ENCODE peak calls at places on chromosomes 3 and 15, in eight cellular contexts. T is transverse colon, F is ovary, B is esophagus muscularis mucosa, A is A549, H is sigmoid colon, V is stomach, J is SK-N-SH. M is an unnamed sample.
A peak's percentile ranks its signal among the peaks of the same experiment; 100 is the strongest.

GRCh38 chr3:149941186-149941585 is 29.5 kb downstream of the PFN2 start:
- DNase-seq in H (no peak), A (no peak), T (no peak), V (no peak), F (no peak), B (no peak), J (no peak), M (no peak)

GRCh38 chr3:46935168-46935858 is 41.2 kb downstream of the CCDC12 start:
- DNase-seq in B (no peak), A (peak; percentile 83), J (peak; percentile 64), T (peak; percentile 58), V (peak; percentile 78), H (peak; percentile 95), F (peak; percentile 80), M (no peak)

GRCh38 chr3:56702487-56703315 is 19.6 kb upstream of the TASOR start:
- DNase-seq in V (peak; percentile 45), F (no peak), A (peak; percentile 64), J (peak; percentile 57), B (no peak), T (peak; percentile 37), H (no peak), M (peak; percentile 84)

GRCh38 chr3:99562138-99562537 is 76.3 kb upstream of the COL8A1 start:
- DNase-seq in J (no peak), F (no peak), V (no peak), A (no peak), B (no peak), T (no peak), H (no peak), M (no peak)

GRCh38 chr15:74389115-74390048 is 21.9 kb upstream of the CYP11A1 start:
- DNase-seq in B (no peak), F (no peak), A (no peak), V (no peak), H (no peak), T (no peak), J (peak; percentile 62), M (no peak)

GRCh38 chr15:47003568-47003967 is 713.7 kb upstream of the SEMA6D start:
- DNase-seq in A (no peak), H (no peak), V (no peak), F (no peak), T (no peak), J (peak; percentile 15), B (no peak), M (no peak)

GRCh38 chr3:66450389-66451022 is 50.3 kb downstream of the LRIG1 start:
- DNase-seq in J (no peak), B (no peak), V (peak; percentile 76), H (peak; percentile 90), F (peak; percentile 79), A (no peak), T (peak; percentile 57), M (peak; percentile 37)

GRCh38 chr3:139811331-139811730 is 123.7 kb upstream of the CLSTN2 start:
- DNase-seq in B (no peak), J (no peak), T (no peak), F (no peak), H (no peak), V (no peak), A (no peak), M (no peak)

GRCh38 chr15:59997070-59997701 is 6.9 kb upstream of the FOXB1 start:
- DNase-seq in J (peak; percentile 30), A (no peak), B (no peak), T (no peak), V (no peak), H (no peak), F (no peak), M (no peak)

GRCh38 chr3:98770261-98771039 is 7.3 kb downstream of the ST3GAL6 start:
- DNase-seq in T (peak; percentile 53), F (no peak), B (no peak), H (no peak), J (no peak), V (peak; percentile 69), A (no peak), M (no peak)

GRCh38 chr3:122004123-122004522 is 17.9 kb downstream of the ILDR1 start:
- DNase-seq in B (peak; percentile 74), T (no peak), H (no peak), J (no peak), F (no peak), V (no peak), A (no peak), M (no peak)

GRCh38 chr3:80696280-80696679 is 928.5 kb upstream of the ROBO1 start:
- DNase-seq in F (no peak), J (no peak), H (no peak), B (no peak), V (peak; percentile 60), T (no peak), A (peak; percentile 25), M (no peak)

GRCh38 chr15:42270996-42271395 is 2.0 kb upstream of the GANC start:
- DNase-seq in J (no peak), B (no peak), T (no peak), H (no peak), V (no peak), F (no peak), A (no peak), M (no peak)

GRCh38 chr15:69475769-69476358 is 23.2 kb downstream of the RPLP1 start:
- DNase-seq in T (peak; percentile 84), F (peak; percentile 72), H (peak; percentile 85), B (no peak), V (peak; percentile 87), J (peak; percentile 85), A (peak; percentile 83), M (peak; percentile 92)

GRCh38 chr15:92095691-92096090 is 242.2 kb downstream of the SLCO3A1 start:
- DNase-seq in T (no peak), F (no peak), B (no peak), H (no peak), V (no peak), A (no peak), J (no peak), M (no peak)

GRCh38 chr3:32106132-32106928 is at the start of gene GPD1L:
- DNase-seq in H (peak; percentile 96), J (peak; percentile 98), B (peak; percentile 96), T (peak; percentile 96), F (peak; percentile 96), A (peak; percentile 95), V (peak; percentile 96), M (peak; percentile 85)

GRCh38 chr15:89441295-89441762 is 55.1 kb downstream of the RHCG start:
- DNase-seq in V (no peak), B (no peak), H (no peak), F (no peak), T (peak; percentile 47), A (no peak), J (peak; percentile 59), M (no peak)

DNA sequence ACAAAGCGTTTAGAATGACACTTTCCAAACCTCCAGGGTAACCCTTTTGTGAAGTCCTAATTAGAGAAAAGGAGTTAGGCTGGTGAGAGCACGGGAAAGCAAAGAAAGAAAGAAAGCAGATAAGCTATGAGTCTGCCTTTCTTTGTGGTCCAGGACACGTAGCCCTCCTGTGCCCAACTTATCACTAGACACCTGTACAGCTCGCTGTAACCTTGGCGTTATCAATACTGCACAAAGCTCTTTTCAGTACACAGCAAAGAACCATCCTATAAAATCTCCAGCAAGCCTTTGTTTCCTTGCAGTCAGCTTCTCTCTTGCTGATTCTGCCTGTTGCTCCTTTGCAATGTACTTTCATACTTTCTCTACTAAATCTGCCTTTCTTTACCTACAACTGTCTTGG is 6.8 kb upstream of the TAMM41 start:
- DNase-seq in H (no peak), J (no peak), V (no peak), A (no peak), F (no peak), T (no peak), B (no peak), M (no peak)
- TF ChIP-seq EP300 in H (no peak), J (no peak), V (no peak), A (no peak), F (no peak), T (no peak), B (no peak), M (no peak)

DNA sequence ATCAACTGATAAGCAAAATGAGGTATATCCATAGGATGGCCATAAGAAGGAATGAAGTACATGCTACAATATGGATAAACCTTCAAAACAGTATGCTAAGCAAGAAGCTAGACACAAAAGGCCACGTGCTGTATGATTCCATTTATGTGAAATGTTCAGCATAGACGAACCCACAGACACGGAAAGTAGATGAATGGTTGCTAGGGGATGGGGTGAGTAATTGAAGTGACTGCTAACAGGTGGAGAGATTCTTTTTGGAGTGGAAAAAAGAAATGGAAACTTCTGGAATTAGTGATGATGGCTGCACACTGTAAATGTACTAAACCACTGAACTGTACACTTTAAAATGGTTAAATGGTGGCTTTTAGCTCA is 630 bp upstream of the EFCAB12 start:
- DNase-seq in J (no peak), F (no peak), B (no peak), H (no peak), T (no peak), V (no peak), A (no peak), M (no peak)
- TF ChIP-seq EP300 in J (no peak), F (no peak), B (no peak), H (no peak), T (no peak), V (no peak), A (no peak), M (no peak)

DNA sequence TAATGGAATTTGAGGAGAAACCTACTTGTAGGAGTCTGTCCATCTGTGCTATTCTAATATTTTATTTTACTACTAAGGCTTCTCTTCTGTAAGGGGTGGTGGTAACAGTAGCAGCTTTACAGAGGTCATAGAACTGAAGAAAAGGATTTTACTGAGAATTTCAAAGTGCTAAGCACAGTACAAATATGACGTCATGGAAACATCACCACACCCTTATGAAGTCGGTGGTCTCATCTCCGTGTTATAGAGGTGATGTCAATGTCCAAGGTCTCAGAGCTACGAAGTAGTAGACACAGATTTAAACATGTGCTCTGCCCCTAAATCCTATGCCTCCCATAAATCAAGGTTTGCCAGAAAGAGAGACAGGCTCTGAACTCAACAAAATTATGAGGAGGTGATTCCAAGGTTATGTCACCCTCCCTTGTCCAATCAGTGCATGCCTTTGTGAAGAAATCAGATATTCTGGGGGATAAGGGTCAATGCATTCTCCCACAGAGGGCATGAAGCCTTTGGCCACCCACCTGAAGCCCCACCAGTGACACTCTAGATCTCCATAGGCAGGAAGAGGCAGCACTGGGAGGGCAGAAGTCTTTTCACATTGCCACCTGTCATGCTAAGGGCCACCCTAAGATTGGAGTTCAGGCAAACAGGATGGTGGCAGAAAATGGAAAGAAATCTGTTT is 22.9 kb downstream of the MECOM start:
- DNase-seq in J (no peak), F (no peak), B (no peak), T (no peak), H (no peak), A (no peak), V (no peak), M (no peak)
- TF ChIP-seq EP300 in J (no peak), F (no peak), B (no peak), T (no peak), H (no peak), A (no peak), V (no peak), M (no peak)

DNA sequence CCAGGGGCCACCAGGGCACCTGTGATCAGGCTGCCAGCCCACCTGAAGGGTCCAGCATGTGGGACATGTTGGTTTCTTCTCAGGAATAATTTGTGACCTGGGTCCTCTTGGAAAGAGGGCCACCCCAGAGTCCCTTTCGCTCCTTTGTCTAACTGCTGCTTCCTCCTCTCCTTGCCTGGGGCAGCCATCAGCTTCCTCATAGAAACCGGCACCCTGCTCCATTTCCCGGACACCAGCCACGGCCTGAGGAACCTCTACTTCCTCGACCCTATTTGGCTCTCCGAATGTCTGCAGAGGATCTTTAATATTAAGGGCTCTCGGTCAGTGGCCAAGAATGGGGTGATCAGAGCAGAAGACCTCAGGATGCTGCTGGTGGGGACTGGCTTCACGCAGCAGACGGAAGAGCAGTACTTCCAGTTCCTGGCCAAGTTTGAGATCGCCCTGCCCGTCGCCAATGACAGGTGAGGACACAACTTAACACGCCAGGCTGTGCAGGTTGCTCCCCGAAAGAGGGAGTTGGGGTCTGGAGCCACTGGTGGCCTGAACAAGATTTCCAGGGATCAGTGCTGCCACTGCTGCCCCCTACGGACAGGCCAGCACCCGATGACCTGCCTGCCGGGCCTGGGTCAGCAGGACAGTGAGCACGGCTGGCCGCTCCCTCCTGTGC is 109.7 kb downstream of the LRRK1 start:
- DNase-seq in F (peak; percentile 19), J (no peak), A (no peak), T (peak; percentile 4), V (peak; percentile 14), B (peak; percentile 60), H (peak; percentile 48), M (no peak)
- TF ChIP-seq EP300 in F (no peak), J (no peak), A (no peak), T (no peak), V (no peak), B (no peak), H (no peak), M (no peak)